ENCODE peak calls at places on chromosomes 16 and 17, in nine cellular contexts. B is CD4-positive, CD25-positive, alpha-beta regulatory T cell; H is NCI-H187; A is iris pigment epithelial cell; Y is stimulated activated CD8-positive, alpha-beta memory T cell treated with anti-CD3 and anti-CD28 coated beads, Interleukin-12 subunit alpha, Interleukin-12 subunit beta, amount 100 ng/mL, for 4 hours; R is activated CD4-positive, alpha-beta T cell treated with anti-CD3 and anti-CD28 coated beads, Interleukin-2, amount 50 U/mL, for 48 hours; T is memory B cell; S is heart right ventricle; N is A172. M is an unnamed sample.

GRCh38 chr16:57800213-57801097 is 1.8 kb downstream of the KIFC3 start:
- DNase-seq in B (no peak), T (no peak), Y (no peak), H (no peak), S (no peak), R (no peak), A (no peak), N (peak; percentile 41), M (no peak)

GRCh38 chr16:84141143-84141670 is 3.8 kb downstream of the HSDL1 start:
- DNase-seq in T (no peak), Y (no peak), N (no peak), S (no peak), A (no peak), B (no peak), R (no peak), H (no peak), M (no peak)

GRCh38 chr16:88591577-88592021 is 21.4 kb downstream of the ZC3H18 start:
- DNase-seq in T (no peak), R (peak; percentile 68), N (no peak), Y (no peak), H (no peak), S (peak; percentile 34), B (peak; percentile 13), A (no peak), M (no peak)

GRCh38 chr16:67155305-67156145 is 4.2 kb downstream of the TRADD start:
- DNase-seq in B (peak; percentile 67), R (peak; percentile 82), A (peak; percentile 69), N (no peak), S (peak; percentile 66), H (no peak), Y (peak; percentile 66), T (peak; percentile 87), M (no peak)

GRCh38 chr17:8576895-8577294 is 53.6 kb downstream of the MYH10 start:
- DNase-seq in H (no peak), A (no peak), T (no peak), N (no peak), B (no peak), R (no peak), Y (no peak), S (no peak), M (no peak)

GRCh38 chr16:71288570-71288889 is 672 bp downstream of the CMTR2 start:
- DNase-seq in B (no peak), S (no peak), T (no peak), R (no peak), A (peak; percentile 40), N (peak; percentile 17), Y (no peak), H (no peak), M (no peak)

GRCh38 chr17:39599665-39600468 is 7.9 kb downstream of the NEUROD2 start:
- DNase-seq in R (no peak), B (no peak), N (no peak), H (no peak), T (no peak), Y (no peak), S (no peak), A (no peak), M (no peak)

GRCh38 chr17:76075364-76076099 is 951 bp downstream of the GALR2 start:
- DNase-seq in A (no peak), T (no peak), B (no peak), R (peak; percentile 49), S (no peak), N (no peak), Y (no peak), H (no peak), M (no peak)

GRCh38 chr16:86932130-86932982 is 354.0 kb downstream of the FOXL1 start:
- DNase-seq in A (no peak), B (no peak), N (no peak), Y (no peak), R (no peak), H (no peak), S (no peak), T (no peak), M (no peak)

GRCh38 chr17:21302711-21303425 is 18.4 kb downstream of the MAP2K3 start:
- DNase-seq in A (no peak), Y (no peak), B (no peak), N (no peak), T (no peak), R (no peak), H (no peak), S (no peak), M (no peak)

GRCh38 chr17:45312477-45313418 is 4.1 kb downstream of the MAP3K14 start:
- DNase-seq in R (peak; percentile 41), N (no peak), Y (no peak), T (no peak), H (no peak), S (no peak), A (no peak), B (no peak), M (no peak)

GRCh38 chr16:66935319-66936011 is at the start of gene CES2:
- DNase-seq in B (peak; percentile 5), T (no peak), S (peak; percentile 49), H (no peak), A (peak; percentile 35), N (peak; percentile 47), R (no peak), Y (no peak), M (no peak)

GRCh38 chr17:35089846-35090193 is 26.3 kb upstream of the RFFL start:
- DNase-seq in A (peak; percentile 41), B (peak; percentile 33), N (peak; percentile 77), S (peak; percentile 10), T (no peak), Y (no peak), R (peak; percentile 64), H (no peak), M (no peak)

GRCh38 chr17:42457107-42457787 is 1.4 kb upstream of the ATP6V0A1 start:
- DNase-seq in Y (no peak), S (no peak), R (no peak), N (no peak), A (peak; percentile 26), T (no peak), H (no peak), B (no peak), M (no peak)

GRCh38 chr17:20121359-20122235 is 112.4 kb downstream of the SPECC1 start:
- DNase-seq in R (peak; percentile 78), A (peak; percentile 49), N (peak; percentile 66), S (peak; percentile 61), B (peak; percentile 42), T (peak; percentile 70), H (no peak), Y (peak; percentile 43), M (peak; percentile 16)

GRCh38 chr16:75252946-75253911 is 1.8 kb upstream of the BCAR1 start:
- DNase-seq in R (no peak), N (peak; percentile 89), A (peak; percentile 75), S (no peak), T (no peak), Y (no peak), H (no peak), B (no peak), M (no peak)

GRCh38 chr16:1338119-1338730 is 4.8 kb downstream of the BAIAP3 start:
- DNase-seq in Y (no peak), B (no peak), T (peak; percentile 50), A (no peak), S (no peak), N (no peak), H (no peak), R (peak; percentile 34), M (no peak)

GRCh38 chr17:77356109-77356689 is 215.4 kb downstream of the SEC14L1 start:
- DNase-seq in N (no peak), R (no peak), S (no peak), B (no peak), H (no peak), A (no peak), T (no peak), Y (no peak), M (no peak)

M was measured in kidney epithelial cell.